ENCODE peak calls at places on chromosome 12, in eight cellular contexts. C is osteoblast; K is Peyer's patch; T is activated CD8-positive, alpha-beta T cell treated with anti-CD3 and anti-CD28 coated beads for 36 hours; O is RWPE1; I is GM20000; D is progenitor cell of endocrine pancreas; Y is astrocyte of the spinal cord. X is an unnamed sample.

GRCh38 chr12:57750561-57751431 is 1.3 kb downstream of the CDK4 start:
- DNase-seq in I (no peak), C (peak; percentile 64), Y (no peak), K (no peak), O (no peak), T (no peak), D (no peak), X (no peak)

GRCh38 chr12:57069522-57069921 is 9.1 kb downstream of the NEMP1 start:
- DNase-seq in C (peak; percentile 37), Y (peak; percentile 82), O (peak; percentile 52), T (peak; percentile 79), D (no peak), K (peak; percentile 70), I (peak; percentile 52), X (peak; percentile 51)

GRCh38 chr12:117421068-117421771 is 59.8 kb upstream of the NOS1 start:
- DNase-seq in K (no peak), Y (no peak), O (no peak), D (no peak), I (no peak), C (no peak), T (no peak), X (no peak)

GRCh38 chr12:67651380-67651695 is 2.8 kb downstream of the DYRK2 start:
- DNase-seq in T (peak; percentile 65), K (no peak), Y (peak; percentile 61), C (peak; percentile 94), I (peak; percentile 59), O (peak; percentile 4), D (no peak), X (no peak)

GRCh38 chr12:113482334-113482733 is 10.7 kb upstream of the LHX5 start:
- DNase-seq in C (no peak), D (no peak), O (no peak), I (no peak), Y (no peak), K (no peak), T (no peak), X (no peak)

GRCh38 chr12:102675672-102676071 is 195.3 kb upstream of the IGF1 start:
- DNase-seq in I (no peak), C (peak; percentile 45), K (no peak), Y (no peak), O (no peak), D (no peak), T (no peak), X (no peak)

GRCh38 chr12:96425321-96425720 is 25.1 kb upstream of the CDK17 start:
- DNase-seq in K (no peak), D (no peak), Y (peak; percentile 91), I (peak; percentile 24), T (peak; percentile 70), C (peak; percentile 58), O (peak; percentile 42), X (no peak)

GRCh38 chr12:85277900-85278597 is 2.0 kb upstream of the ALX1 start:
- DNase-seq in C (no peak), Y (peak; percentile 22), O (no peak), K (no peak), I (no peak), D (no peak), T (no peak), X (no peak)

GRCh38 chr12:76252031-76252430 is 96.2 kb downstream of the BBS10 start:
- DNase-seq in D (no peak), K (no peak), C (no peak), I (no peak), Y (no peak), O (no peak), T (no peak), X (no peak)

GRCh38 chr12:45170456-45171042 is 45.3 kb upstream of the ANO6 start:
- DNase-seq in T (peak; percentile 89), K (peak; percentile 76), I (peak; percentile 83), D (peak; percentile 65), C (peak; percentile 90), O (peak; percentile 61), Y (peak; percentile 69), X (peak; percentile 69)

GRCh38 chr12:20188930-20189653 is 179.2 kb upstream of the PDE3A start:
- DNase-seq in D (no peak), T (no peak), I (no peak), O (no peak), C (no peak), K (no peak), Y (no peak), X (no peak)

GRCh38 chr12:29725587-29726320 is 58.0 kb downstream of the TMTC1 start:
- DNase-seq in D (no peak), I (no peak), C (peak; percentile 37), K (no peak), Y (peak; percentile 89), O (no peak), T (no peak), X (no peak)

GRCh38 chr12:45745861-45746277 is 16.4 kb downstream of the ARID2 start:
- DNase-seq in Y (peak; percentile 32), I (peak; percentile 11), C (peak; percentile 32), K (no peak), O (no peak), T (no peak), D (no peak), X (no peak)

GRCh38 chr12:109545826-109546225 is 27.5 kb downstream of the MMAB start:
- DNase-seq in T (no peak), C (no peak), K (no peak), I (no peak), D (no peak), O (no peak), Y (no peak), X (no peak)

GRCh38 chr12:7155471-7156034 is 25.4 kb downstream of the CLSTN3 start:
- DNase-seq in Y (no peak), C (peak; percentile 51), O (peak; percentile 45), K (no peak), T (no peak), D (no peak), I (no peak), X (no peak)

GRCh38 chr12:166425-167091 is 47.4 kb downstream of the SLC6A12 start:
- DNase-seq in Y (no peak), O (no peak), K (no peak), I (no peak), T (no peak), C (no peak), D (no peak), X (no peak)
- TF ChIP-seq CTCF in Y (no peak), O (no peak), K (no peak), I (no peak), T (no peak), C (no peak), D (no peak), X (no peak)

DNA sequence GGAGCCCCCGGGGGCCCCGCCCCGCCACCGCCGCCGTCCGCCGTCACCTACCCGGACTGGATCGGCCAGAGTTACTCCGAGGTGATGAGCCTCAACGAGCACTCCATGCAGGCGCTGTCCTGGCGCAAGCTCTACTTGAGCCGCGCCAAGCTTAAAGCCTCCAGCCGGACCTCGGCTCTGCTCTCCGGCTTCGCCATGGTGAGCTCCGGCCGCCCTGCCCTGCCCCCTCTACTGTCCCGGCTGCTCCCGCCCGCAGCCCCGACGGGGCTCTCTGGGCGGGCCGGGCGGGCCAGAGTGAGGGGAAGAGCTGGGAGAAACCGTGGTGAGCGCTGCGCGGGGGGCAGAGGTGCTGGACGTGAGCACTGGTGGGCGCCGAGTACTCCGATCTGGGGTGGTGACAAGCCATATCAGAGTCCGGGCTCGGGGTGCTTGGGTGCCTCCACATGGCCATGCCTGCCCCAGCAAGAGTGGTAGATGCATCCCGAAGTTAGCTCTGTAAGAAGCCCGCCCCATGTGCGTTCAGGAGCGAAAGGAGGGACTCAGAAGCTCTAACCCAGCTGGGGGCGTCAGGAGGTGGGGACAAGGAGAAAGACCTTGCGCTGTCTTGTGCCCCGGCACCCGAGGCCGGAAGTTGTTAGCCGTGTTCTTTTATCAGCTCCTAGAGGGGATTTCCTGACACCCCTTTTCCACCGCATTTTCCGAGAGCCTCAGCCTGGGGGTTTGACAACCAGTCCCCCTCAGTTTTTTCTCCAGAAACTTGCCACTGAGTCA is 708 bp downstream of the ORAI1 start:
- DNase-seq in I (peak; percentile 83), K (peak; percentile 79), C (peak; percentile 97), Y (peak; percentile 76), T (peak; percentile 96), D (peak; percentile 47), O (peak; percentile 54), X (peak; percentile 57)
- TF ChIP-seq CTCF in I (peak; percentile 9), K (no peak), C (peak; percentile 15), Y (peak; percentile 28), T (no peak), D (no peak), O (peak; percentile 20), X (peak; percentile 32)

GRCh38 chr12:131323879-131324278 is 370.2 kb downstream of the ADGRD1 start:
- DNase-seq in K (no peak), I (no peak), T (peak; percentile 17), O (no peak), D (no peak), C (no peak), Y (no peak), X (no peak)

GRCh38 chr12:131330106-131330820 is 376.6 kb downstream of the ADGRD1 start:
- DNase-seq in O (no peak), D (no peak), T (no peak), I (no peak), K (no peak), Y (no peak), C (no peak), X (no peak)

GRCh38 chr12:131332224-131332623 is 378.5 kb downstream of the ADGRD1 start:
- DNase-seq in C (no peak), T (no peak), D (no peak), I (no peak), Y (no peak), O (no peak), K (no peak), X (no peak)

GRCh38 chr12:131331148-131331750 is 377.5 kb downstream of the ADGRD1 start:
- DNase-seq in T (no peak), D (no peak), Y (no peak), I (no peak), C (no peak), O (no peak), K (no peak), X (no peak)

DNA sequence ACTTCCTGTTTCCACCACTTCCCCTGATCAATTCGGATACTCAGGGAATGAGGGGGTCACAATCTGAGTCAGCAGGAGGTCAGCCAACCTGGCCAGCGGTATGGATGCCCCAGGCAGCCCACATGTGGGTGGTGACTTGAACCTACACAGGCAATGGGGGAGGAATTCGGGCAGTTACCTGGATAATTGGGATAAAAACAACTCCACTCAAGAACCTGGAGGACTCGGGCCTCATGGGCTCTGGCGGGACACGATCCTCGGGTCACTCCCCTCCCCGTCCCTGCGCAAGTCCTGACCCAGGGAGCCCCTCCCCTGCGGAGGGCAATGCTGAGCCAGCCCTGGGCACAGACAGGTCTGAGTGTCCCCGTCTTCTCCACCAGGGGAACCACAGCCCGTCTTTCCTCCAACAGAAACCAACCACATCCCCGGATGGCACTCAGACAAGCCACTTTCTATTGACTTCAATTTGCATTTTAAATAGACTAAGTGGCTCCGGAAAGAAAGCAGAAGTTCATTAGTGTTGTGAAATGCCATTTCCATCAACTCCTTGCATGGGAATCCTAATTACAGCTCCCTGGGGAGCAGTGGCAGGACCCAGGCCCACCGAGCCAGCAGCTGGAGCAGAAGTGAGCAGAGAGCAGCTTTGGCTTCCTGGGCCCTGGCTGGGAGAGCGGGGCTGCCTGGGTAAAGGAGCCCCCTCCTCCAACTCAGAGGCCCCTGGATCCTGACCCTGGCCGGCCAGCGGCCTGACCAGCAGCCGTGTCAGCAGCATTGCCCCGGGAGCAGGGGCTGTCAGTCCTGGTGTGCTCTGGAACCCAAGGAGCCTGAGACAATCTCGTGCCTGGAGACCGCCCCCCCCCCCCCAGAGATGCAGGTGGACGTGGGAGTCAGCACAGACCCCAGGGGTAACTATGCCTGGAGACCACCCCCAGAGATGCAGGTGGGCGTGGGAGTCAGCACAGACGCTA is 374.1 kb downstream of the ADGRD1 start:
- DNase-seq in I (no peak), O (no peak), C (no peak), K (no peak), Y (no peak), T (no peak), D (no peak), X (no peak)
- TF ChIP-seq CTCF in I (no peak), O (no peak), C (no peak), K (no peak), Y (no peak), T (no peak), D (no peak), X (no peak)

GRCh38 chr12:9848899-9849298 is 20.3 kb downstream of the CLEC2B start:
- DNase-seq in D (no peak), C (no peak), T (no peak), K (no peak), I (no peak), Y (no peak), O (no peak), X (no peak)
- TF ChIP-seq CTCF in D (no peak), C (no peak), T (no peak), K (no peak), I (no peak), Y (no peak), O (no peak), X (no peak)

X was measured in CD4-positive, alpha-beta T cell.